ENCODE peak calls at places on chromosomes 3 and 15, in six cellular contexts. One of them, this sample, is unnamed. For H3K4me1, the result is how much of the 10 kb centered on the place peaks cover.

GRCh38 chr3:130857336-130858026 is 36.4 kb upstream of the ATP2C1 start:
- DNase-seq in testis: no peak
- DNase-seq in breast epithelium: no peak
- DNase-seq in ovary: no peak
- DNase-seq in HepG2: no peak
- DNase-seq in body of pancreas: no peak
- DNase-seq in this sample: no peak

GRCh38 chr15:101578443-101578894 is 73.7 kb downstream of the TM2D3 start:
- DNase-seq in testis: peak
- DNase-seq in breast epithelium: no peak
- DNase-seq in HepG2: peak
- DNase-seq in ovary: no peak
- DNase-seq in body of pancreas: peak
- DNase-seq in this sample: peak

GRCh38 chr3:58414538-58415197 is 19.0 kb downstream of the PDHB start:
- DNase-seq in breast epithelium: no peak
- DNase-seq in body of pancreas: peak
- DNase-seq in HepG2: peak
- DNase-seq in ovary: peak
- DNase-seq in testis: peak
- DNase-seq in this sample: peak

GRCh38 chr3:72185549-72186484 is 400.9 kb upstream of the PROK2 start:
- DNase-seq in testis: no peak
- DNase-seq in breast epithelium: no peak
- DNase-seq in body of pancreas: no peak
- DNase-seq in ovary: no peak
- DNase-seq in HepG2: peak
- DNase-seq in this sample: no peak

GRCh38 chr3:119559441-119559963 is at the start of gene CD80:
- DNase-seq in body of pancreas: peak
- DNase-seq in breast epithelium: no peak
- DNase-seq in HepG2: peak
- DNase-seq in testis: peak
- DNase-seq in ovary: no peak
- DNase-seq in this sample: no peak

GRCh38 chr3:5330152-5330810 is 142.8 kb downstream of the EDEM1 start:
- DNase-seq in body of pancreas: no peak
- DNase-seq in HepG2: peak
- DNase-seq in testis: no peak
- DNase-seq in breast epithelium: no peak
- DNase-seq in ovary: no peak
- DNase-seq in this sample: no peak

GRCh38 chr3:53230789-53231188 is 25.0 kb downstream of the TKT start:
- DNase-seq in breast epithelium: no peak
- DNase-seq in HepG2: no peak
- DNase-seq in ovary: no peak
- DNase-seq in testis: no peak
- DNase-seq in body of pancreas: no peak
- DNase-seq in this sample: no peak

GRCh38 chr3:25019506-25019905 is 408.6 kb upstream of the RARB start:
- DNase-seq in breast epithelium: no peak
- DNase-seq in ovary: no peak
- DNase-seq in testis: no peak
- DNase-seq in body of pancreas: no peak
- DNase-seq in HepG2: no peak
- DNase-seq in this sample: no peak

GRCh38 chr3:79253704-79254103 is 514.1 kb downstream of the ROBO1 start:
- DNase-seq in testis: no peak
- DNase-seq in breast epithelium: no peak
- DNase-seq in body of pancreas: no peak
- DNase-seq in ovary: no peak
- DNase-seq in HepG2: no peak
- DNase-seq in this sample: no peak

GRCh38 chr3:126151562-126152302 is 28.7 kb downstream of the ALDH1L1 start:
- DNase-seq in HepG2: no peak
- DNase-seq in testis: no peak
- DNase-seq in ovary: no peak
- DNase-seq in breast epithelium: peak
- DNase-seq in body of pancreas: no peak
- DNase-seq in this sample: no peak

GRCh38 chr15:81480645-81481053 is 106.6 kb upstream of the TMC3 start:
- DNase-seq in HepG2: peak
- DNase-seq in breast epithelium: no peak
- DNase-seq in ovary: no peak
- DNase-seq in body of pancreas: no peak
- DNase-seq in testis: peak
- DNase-seq in this sample: peak

GRCh38 chr3:158918008-158918407 is 116.2 kb downstream of the MFSD1 start:
- DNase-seq in breast epithelium: peak
- DNase-seq in ovary: no peak
- DNase-seq in body of pancreas: peak
- DNase-seq in HepG2: peak
- DNase-seq in testis: peak
- DNase-seq in this sample: no peak

GRCh38 chr15:85421116-85421925 is 40.9 kb downstream of the AKAP13 start:
- DNase-seq in testis: no peak
- DNase-seq in body of pancreas: no peak
- DNase-seq in ovary: no peak
- DNase-seq in breast epithelium: no peak
- DNase-seq in HepG2: no peak
- DNase-seq in this sample: no peak

GRCh38 chr3:12556243-12556722 is 604 bp upstream of the MKRN2 start:
- DNase-seq in HepG2: no peak
- DNase-seq in body of pancreas: no peak
- DNase-seq in testis: no peak
- DNase-seq in breast epithelium: no peak
- DNase-seq in ovary: no peak
- DNase-seq in this sample: no peak

GRCh38 chr15:63232400-63232799 is 43.0 kb downstream of the RAB8B start:
- DNase-seq in testis: no peak
- DNase-seq in breast epithelium: no peak
- DNase-seq in body of pancreas: no peak
- DNase-seq in ovary: no peak
- DNase-seq in HepG2: no peak
- DNase-seq in this sample: no peak

GRCh38 chr15:63232943-63233342 is 43.5 kb downstream of the RAB8B start:
- DNase-seq in testis: no peak
- DNase-seq in body of pancreas: no peak
- DNase-seq in breast epithelium: no peak
- DNase-seq in HepG2: no peak
- DNase-seq in ovary: no peak
- DNase-seq in this sample: no peak

GRCh38 chr15:63231206-63231605 is 41.8 kb downstream of the RAB8B start:
- DNase-seq in HepG2: no peak
- DNase-seq in breast epithelium: no peak
- DNase-seq in ovary: no peak
- DNase-seq in testis: no peak
- DNase-seq in body of pancreas: no peak
- DNase-seq in this sample: no peak

GRCh38 chr15:63233667-63234419 is 43.6 kb upstream of the APH1B start:
- DNase-seq in testis: peak
- DNase-seq in body of pancreas: no peak
- DNase-seq in ovary: no peak
- DNase-seq in breast epithelium: no peak
- DNase-seq in HepG2: peak
- DNase-seq in this sample: no peak

DNA sequence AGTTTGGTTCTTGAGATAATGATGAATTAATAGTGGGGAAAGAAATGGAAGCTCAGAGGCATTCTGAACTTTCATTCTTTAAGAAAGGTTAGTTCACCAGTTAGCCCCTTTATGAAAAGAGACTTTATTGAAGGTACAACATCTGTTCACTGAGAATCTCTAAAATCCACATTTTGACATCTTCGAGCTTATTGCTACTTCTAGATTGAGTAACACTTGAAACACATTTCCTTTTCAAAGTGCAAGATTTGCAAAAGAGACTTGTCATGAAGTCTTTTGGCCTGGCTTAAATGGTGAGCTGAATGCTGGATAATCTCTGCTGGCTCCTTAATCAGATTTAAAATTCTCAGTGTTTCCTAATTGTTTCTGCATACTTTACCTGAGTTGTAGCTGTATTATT is 42.3 kb downstream of the RAB8B start:
- DNase-seq in testis: no peak
- DNase-seq in ovary: no peak
- DNase-seq in HepG2: no peak
- DNase-seq in body of pancreas: no peak
- DNase-seq in breast epithelium: no peak
- DNase-seq in this sample: no peak
- H3K4me1 ChIP-seq in testis: under half
- H3K4me1 ChIP-seq in ovary: under half
- H3K4me1 ChIP-seq in HepG2: under half
- H3K4me1 ChIP-seq in body of pancreas: under half
- H3K4me1 ChIP-seq in breast epithelium: under half
- H3K4me1 ChIP-seq in this sample: under half

GRCh38 chr3:145692751-145693150 is 468.2 kb downstream of the PLOD2 start:
- DNase-seq in ovary: no peak
- DNase-seq in breast epithelium: no peak
- DNase-seq in testis: no peak
- DNase-seq in HepG2: no peak
- DNase-seq in body of pancreas: no peak
- DNase-seq in this sample: no peak

GRCh38 chr3:145696011-145696410 is 465.0 kb downstream of the PLOD2 start:
- DNase-seq in body of pancreas: no peak
- DNase-seq in ovary: no peak
- DNase-seq in testis: no peak
- DNase-seq in HepG2: no peak
- DNase-seq in breast epithelium: no peak
- DNase-seq in this sample: no peak

GRCh38 chr3:145704020-145704419 is 457.0 kb downstream of the PLOD2 start:
- DNase-seq in ovary: no peak
- DNase-seq in testis: no peak
- DNase-seq in breast epithelium: no peak
- DNase-seq in HepG2: no peak
- DNase-seq in body of pancreas: no peak
- DNase-seq in this sample: no peak

GRCh38 chr3:145698252-145698651 is 462.7 kb downstream of the PLOD2 start:
- DNase-seq in body of pancreas: no peak
- DNase-seq in testis: no peak
- DNase-seq in HepG2: no peak
- DNase-seq in ovary: no peak
- DNase-seq in breast epithelium: no peak
- DNase-seq in this sample: no peak

GRCh38 chr3:145698749-145699148 is 462.2 kb downstream of the PLOD2 start:
- DNase-seq in breast epithelium: no peak
- DNase-seq in ovary: no peak
- DNase-seq in HepG2: no peak
- DNase-seq in body of pancreas: no peak
- DNase-seq in testis: no peak
- DNase-seq in this sample: no peak
- TF ChIP-seq CTCF in breast epithelium: no peak
- TF ChIP-seq CTCF in ovary: no peak
- TF ChIP-seq CTCF in HepG2: peak
- TF ChIP-seq CTCF in body of pancreas: no peak
- TF ChIP-seq CTCF in testis: no peak
- TF ChIP-seq CTCF in this sample: no peak

GRCh38 chr3:114216186-114216970 is 21.0 kb downstream of the ZNF80 start:
- DNase-seq in breast epithelium: no peak
- DNase-seq in HepG2: no peak
- DNase-seq in testis: no peak
- DNase-seq in ovary: no peak
- DNase-seq in body of pancreas: no peak
- DNase-seq in this sample: no peak

GRCh38 chr3:114214542-114215341 is 22.6 kb downstream of the ZNF80 start:
- DNase-seq in testis: no peak
- DNase-seq in ovary: no peak
- DNase-seq in body of pancreas: no peak
- DNase-seq in HepG2: no peak
- DNase-seq in breast epithelium: no peak
- DNase-seq in this sample: no peak

GRCh38 chr3:114213669-114214541 is 23.5 kb downstream of the ZNF80 start:
- DNase-seq in breast epithelium: no peak
- DNase-seq in ovary: no peak
- DNase-seq in body of pancreas: no peak
- DNase-seq in HepG2: no peak
- DNase-seq in testis: no peak
- DNase-seq in this sample: no peak

GRCh38 chr3:114212646-114213045 is 24.7 kb downstream of the ZNF80 start:
- DNase-seq in ovary: no peak
- DNase-seq in testis: no peak
- DNase-seq in HepG2: no peak
- DNase-seq in breast epithelium: no peak
- DNase-seq in body of pancreas: no peak
- DNase-seq in this sample: no peak

GRCh38 chr3:114213262-114213668 is 24.1 kb downstream of the ZNF80 start:
- DNase-seq in ovary: no peak
- DNase-seq in testis: no peak
- DNase-seq in HepG2: no peak
- DNase-seq in breast epithelium: no peak
- DNase-seq in body of pancreas: no peak
- DNase-seq in this sample: no peak
- TF ChIP-seq POLR2A in ovary: no peak
- TF ChIP-seq POLR2A in testis: no peak
- TF ChIP-seq POLR2A in HepG2: no peak
- TF ChIP-seq POLR2A in breast epithelium: no peak
- TF ChIP-seq POLR2A in body of pancreas: no peak
- TF ChIP-seq POLR2A in this sample: no peak

DNA sequence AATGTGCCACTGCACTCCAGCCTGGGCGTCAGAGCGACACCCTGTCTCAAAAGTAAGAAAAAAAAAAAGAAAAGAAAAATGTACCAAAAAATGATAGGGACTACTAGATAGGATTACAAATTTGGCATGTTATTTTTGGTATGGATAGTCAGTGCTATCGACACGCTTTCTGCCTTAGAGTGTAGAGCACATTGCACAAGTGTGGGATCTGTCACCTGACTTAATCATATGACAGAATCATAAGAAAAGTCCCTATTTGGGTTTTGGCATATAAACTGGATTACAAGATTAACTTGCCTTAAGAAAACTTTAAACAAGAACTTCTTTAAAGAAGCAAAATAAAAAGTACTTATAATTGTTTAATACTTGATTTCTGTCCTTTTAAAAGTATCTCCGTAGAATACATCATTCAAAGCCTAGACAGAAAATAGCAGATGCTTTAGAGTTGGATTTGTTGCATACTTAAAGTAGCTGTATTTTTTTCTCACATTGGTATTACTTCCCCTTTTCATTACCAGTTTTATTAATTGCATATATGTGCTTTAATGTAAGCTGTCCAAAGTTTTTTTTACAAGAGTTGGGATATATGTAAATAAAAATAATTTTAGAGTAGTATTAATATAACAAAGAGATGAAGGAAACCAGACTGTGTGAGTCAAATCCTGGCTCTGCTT is 7.8 kb downstream of the ATP6V1A start:
- DNase-seq in breast epithelium: no peak
- DNase-seq in ovary: no peak
- DNase-seq in body of pancreas: no peak
- DNase-seq in HepG2: no peak
- DNase-seq in testis: no peak
- DNase-seq in this sample: no peak
- H3K4me1 ChIP-seq in breast epithelium: under half
- H3K4me1 ChIP-seq in ovary: under half
- H3K4me1 ChIP-seq in body of pancreas: under half
- H3K4me1 ChIP-seq in HepG2: under half
- H3K4me1 ChIP-seq in testis: under half
- H3K4me1 ChIP-seq in this sample: under half